ENCODE peak calls at places on chromosome 20, in eight cellular contexts. R is upper lobe of left lung, P is K562, F is gastrocnemius medialis, J is heart left ventricle, A is IMR-90, W is HCT116, G is HepG2. T is an unnamed sample.
A peak's percentile ranks its signal among the peaks of the same experiment; 100 is the strongest.

GRCh38 chr20:32631916-32632460 is 41.8 kb downstream of the C20orf203 start:
- ATAC-seq in R (no peak), P (peak; percentile 5), F (no peak), J (no peak), A (no peak), W (no peak), G (no peak), T (no peak)

GRCh38 chr20:45817652-45818194 is 5.3 kb downstream of the UBE2C start:
- ATAC-seq in R (peak; percentile 57), P (no peak), F (no peak), J (no peak), A (peak; percentile 54), W (no peak), G (no peak), T (peak; percentile 39)

GRCh38 chr20:56381501-56381900 is 10.5 kb downstream of the AURKA start:
- ATAC-seq in R (no peak), P (no peak), F (no peak), J (no peak), A (no peak), W (no peak), G (no peak), T (no peak)

GRCh38 chr20:1272368-1273155 is 6.5 kb downstream of the SNPH start:
- ATAC-seq in R (no peak), P (no peak), F (no peak), J (no peak), A (no peak), W (no peak), G (no peak), T (no peak)

GRCh38 chr20:49969946-49970345 is 12.8 kb upstream of the SNAI1 start:
- ATAC-seq in R (no peak), P (no peak), F (no peak), J (no peak), A (no peak), W (no peak), G (no peak), T (no peak)

GRCh38 chr20:14470977-14471642 is 133.7 kb upstream of the FLRT3 start:
- ATAC-seq in R (no peak), P (no peak), F (no peak), J (no peak), A (no peak), W (no peak), G (peak; percentile 51), T (no peak)

GRCh38 chr20:24878657-24879056 is 70.4 kb upstream of the CST7 start:
- ATAC-seq in R (no peak), P (no peak), F (no peak), J (no peak), A (no peak), W (no peak), G (no peak), T (no peak)

GRCh38 chr20:19688031-19688806 is 69.8 kb upstream of the RIN2 start:
- ATAC-seq in R (peak; percentile 80), P (peak; percentile 45), F (peak; percentile 88), J (peak; percentile 83), A (peak; percentile 96), W (peak; percentile 96), G (peak; percentile 96), T (peak; percentile 87)

DNA sequence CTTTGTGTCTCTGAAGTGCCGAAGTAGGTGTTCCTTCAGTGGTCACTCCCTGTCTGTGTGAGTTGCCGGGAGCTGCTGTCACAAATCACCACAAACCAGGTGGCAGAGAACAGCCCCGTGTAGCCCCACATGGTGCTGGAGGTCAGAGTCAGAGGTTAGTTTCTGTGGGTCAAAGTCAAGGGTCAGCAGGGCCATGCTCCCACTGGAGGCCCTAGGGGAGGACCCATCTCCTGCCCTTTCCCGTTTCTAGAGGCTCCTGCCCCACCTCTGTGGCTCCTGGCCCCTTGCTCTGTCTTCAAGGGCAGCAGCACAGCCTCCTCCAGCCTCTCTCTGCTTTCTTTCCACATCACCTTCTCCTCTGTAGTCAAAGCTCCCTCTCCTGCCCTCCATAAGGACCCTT is 264.3 kb downstream of the TAF4 start:
- ATAC-seq in R (no peak), P (no peak), F (no peak), J (no peak), A (no peak), W (no peak), G (no peak), T (no peak)
- TF ChIP-seq POLR2A in R (no peak), P (no peak), F (no peak), J (no peak), A (no peak), W (no peak), G (no peak), T (no peak)

GRCh38 chr20:44759595-44759994 is 13.9 kb downstream of the KCNK15 start:
- ATAC-seq in R (no peak), P (no peak), F (no peak), J (no peak), A (no peak), W (no peak), G (no peak), T (no peak)
- H3K27me3 ChIP-seq in R (no peaks in the 10 kb centered on the region), P (peaks cover 75% of the 10 kb centered on the region), F (no peaks in the 10 kb centered on the region), J (no peaks in the 10 kb centered on the region), A (peaks cover 28% of the 10 kb centered on the region), W (peaks cover 16% of the 10 kb centered on the region), G (peaks cover 8% of the 10 kb centered on the region), T (peaks cover 12% of the 10 kb centered on the region)

GRCh38 chr20:62823688-62824475 is 7.0 kb downstream of the COL9A3 start:
- ATAC-seq in R (no peak), P (no peak), F (no peak), J (no peak), A (no peak), W (no peak), G (peak; percentile 13), T (no peak)

GRCh38 chr20:62824476-62825287 is 7.8 kb downstream of the COL9A3 start:
- ATAC-seq in R (peak; percentile 49), P (peak; percentile 78), F (no peak), J (no peak), A (peak; percentile 45), W (peak; percentile 66), G (peak; percentile 17), T (peak; percentile 84)

GRCh38 chr20:62826646-62827322 is 9.9 kb downstream of the COL9A3 start:
- ATAC-seq in R (no peak), P (no peak), F (no peak), J (no peak), A (no peak), W (no peak), G (no peak), T (no peak)

GRCh38 chr20:62825994-62826645 is 9.3 kb downstream of the COL9A3 start:
- ATAC-seq in R (no peak), P (no peak), F (no peak), J (no peak), A (no peak), W (no peak), G (no peak), T (no peak)

DNA sequence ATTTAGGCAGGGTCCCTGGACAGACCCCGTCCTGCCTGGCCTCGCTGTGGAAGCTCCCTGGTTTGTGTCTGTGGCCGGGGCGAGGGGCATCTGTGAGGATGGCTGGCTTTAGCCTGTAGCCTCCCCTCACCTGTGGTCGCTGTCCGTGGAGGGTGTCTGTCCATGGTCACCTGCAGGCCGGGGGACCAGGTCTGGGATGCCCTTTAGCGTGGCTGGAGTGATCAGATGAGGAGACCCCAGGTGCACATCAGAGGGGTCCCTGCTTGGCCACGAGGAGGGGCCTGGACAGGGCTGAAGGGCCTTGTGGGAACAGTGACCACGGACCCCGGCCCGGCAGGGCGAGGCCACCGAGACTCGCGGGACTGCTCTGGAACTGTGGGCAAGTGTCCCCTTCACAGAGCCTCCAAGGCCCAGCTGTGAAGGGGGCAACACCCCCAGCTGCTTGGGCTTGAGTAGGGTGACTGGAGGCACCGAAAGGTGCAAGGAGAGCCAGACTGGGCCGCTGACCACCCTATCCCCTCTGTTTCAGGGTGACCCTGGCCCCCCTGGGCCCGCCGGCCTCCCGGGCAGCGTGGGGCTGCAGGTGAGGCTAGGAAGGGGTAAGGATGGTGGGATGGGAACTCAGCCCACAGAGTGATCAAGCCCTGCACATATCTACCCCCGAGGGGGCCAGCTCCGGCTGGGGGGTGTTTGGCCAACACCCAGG is 8.6 kb downstream of the COL9A3 start:
- ATAC-seq in R (no peak), P (no peak), F (no peak), J (no peak), A (no peak), W (no peak), G (no peak), T (peak; percentile 1)
- H3K4me1 ChIP-seq in R (no peaks in the 10 kb centered on the region), P (peaks cover 12% of the 10 kb centered on the region), F (peaks cover 7% of the 10 kb centered on the region), J (peaks cover 14% of the 10 kb centered on the region), A (no peaks in the 10 kb centered on the region), W (peaks cover 27% of the 10 kb centered on the region), G (peaks cover 44% of the 10 kb centered on the region), T (peaks cover 14% of the 10 kb centered on the region)

DNA sequence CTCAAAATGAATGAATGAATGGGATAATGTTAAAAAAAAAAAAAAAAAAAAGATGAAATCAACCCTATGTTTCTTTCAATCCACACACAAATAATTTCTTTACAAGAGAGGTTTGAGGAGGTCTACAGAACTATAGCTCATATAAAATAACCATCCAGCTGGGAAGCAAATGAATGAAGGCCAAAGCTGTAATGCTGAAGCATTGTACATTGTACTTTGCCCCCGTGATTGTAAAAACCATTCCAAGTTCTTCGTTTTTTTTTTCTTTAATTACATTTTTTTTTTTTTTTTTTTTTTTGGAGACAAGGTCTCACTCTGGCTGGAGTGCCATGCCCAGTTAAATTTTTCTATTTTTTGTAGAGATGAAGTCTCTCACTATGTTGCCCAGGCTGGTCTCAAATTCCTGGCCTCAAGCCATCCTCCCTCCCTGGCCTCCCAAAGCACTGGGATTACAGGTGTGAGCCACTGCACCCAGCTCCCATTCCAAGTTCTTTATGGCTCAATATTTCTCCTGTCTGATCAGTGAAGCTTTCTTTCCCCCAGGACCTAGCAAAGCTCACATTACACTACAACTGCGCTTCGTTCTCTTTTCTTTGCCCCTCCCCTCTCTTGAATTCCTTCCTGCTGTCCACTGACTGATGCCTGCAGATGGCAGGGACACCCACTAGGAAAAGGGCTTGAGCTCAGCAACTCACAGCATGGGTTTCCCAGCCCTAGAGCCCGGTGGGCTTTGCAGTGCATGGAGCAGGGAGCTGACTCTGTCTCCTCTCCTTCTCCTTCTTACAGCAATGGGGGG is 53.0 kb upstream of the NOP56 start:
- ATAC-seq in R (no peak), P (no peak), F (no peak), J (no peak), A (no peak), W (no peak), G (no peak), T (no peak)
- TF ChIP-seq POLR2A in R (no peak), P (no peak), F (no peak), J (no peak), A (no peak), W (no peak), G (no peak), T (no peak)

DNA sequence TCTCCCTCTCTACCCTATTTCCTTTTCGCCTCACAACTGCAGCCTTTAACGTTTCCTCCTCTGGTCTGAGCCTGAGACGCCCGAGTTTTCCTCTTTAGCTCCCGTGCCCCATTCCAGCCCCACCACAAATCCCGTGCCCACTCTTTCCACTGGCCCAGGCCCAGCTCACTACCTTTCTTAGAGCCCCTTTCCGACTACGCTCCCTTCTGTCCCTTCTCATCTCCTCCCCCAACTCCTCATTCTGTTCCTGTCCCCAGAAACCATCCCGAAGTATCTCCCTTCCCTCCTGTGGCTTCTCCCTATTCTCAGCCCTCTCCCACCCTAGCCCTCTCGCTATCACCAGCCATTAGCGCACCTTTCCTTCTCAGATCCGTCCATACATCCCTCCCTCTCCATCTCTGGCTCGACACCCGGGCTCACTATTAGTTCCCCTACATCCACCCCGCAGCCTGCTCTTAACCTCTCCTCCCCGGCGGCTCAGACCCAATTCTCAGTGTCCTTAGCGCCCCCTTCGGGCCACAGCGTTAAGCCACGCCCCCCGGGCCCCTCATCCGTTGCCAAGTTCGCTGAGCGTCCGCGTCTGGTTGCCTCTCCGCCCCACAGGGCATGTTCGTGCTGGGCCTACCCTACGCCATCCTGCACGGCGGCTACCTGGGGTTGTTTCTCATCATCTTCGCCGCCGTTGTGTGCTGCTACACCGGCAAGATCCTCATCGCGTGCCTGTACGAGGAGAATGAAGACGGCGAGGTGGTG is 2.7 kb downstream of the SLC32A1 start:
- ATAC-seq in R (no peak), P (peak; percentile 67), F (no peak), J (peak; percentile 36), A (no peak), W (peak; percentile 41), G (peak; percentile 29), T (no peak)
- H3K27me3 ChIP-seq in R (no peaks in the 10 kb centered on the region), P (peaks cover 84% of the 10 kb centered on the region), F (peaks cover 96% of the 10 kb centered on the region), J (peaks cover 96% of the 10 kb centered on the region), A (peaks cover 93% of the 10 kb centered on the region), W (peaks cover 4% of the 10 kb centered on the region), G (peaks cover 45% of the 10 kb centered on the region), T (peaks cover 100% of the 10 kb centered on the region)